ENCODE peak calls at places on chromosomes 13 and 19, in four cellular contexts. R, O, X and B are unnamed samples. For H3K4me1 and H3K9me3, the result is how much of the 10 kb centered on the place peaks cover.

GRCh38 chr19:46288896-46289588 is 7.8 kb upstream of the HIF3A start:
- DNase-seq in R (no peak), O (no peak), X (no peak), B (no peak)

GRCh38 chr13:56166864-56167263 is 973.9 kb upstream of the PRR20A start:
- DNase-seq in R (no peak), O (no peak), X (no peak), B (no peak)

GRCh38 chr19:12194827-12195500 is 32.1 kb downstream of the ZNF136 start:
- DNase-seq in R (peak), O (peak), X (peak), B (peak)

GRCh38 chr13:26254583-26255102 is 714 bp downstream of the CDK8 start:
- DNase-seq in R (peak), O (peak), X (peak), B (no peak)

GRCh38 chr13:32947886-32948285 is 68.3 kb upstream of the KL start:
- DNase-seq in R (no peak), O (no peak), X (no peak), B (no peak)

GRCh38 chr13:47794963-47795362 is 206.1 kb downstream of the SUCLA2 start:
- DNase-seq in R (no peak), O (no peak), X (no peak), B (no peak)

GRCh38 chr13:111460548-111461444 is 140.4 kb downstream of the TEX29 start:
- DNase-seq in R (no peak), O (no peak), X (no peak), B (no peak)

GRCh38 chr13:44622259-44622658 is 46.1 kb upstream of the TSC22D1 start:
- DNase-seq in R (no peak), O (no peak), X (no peak), B (no peak)

GRCh38 chr19:29001006-29001921 is 211.7 kb downstream of the UQCRFS1 start:
- DNase-seq in R (no peak), O (no peak), X (no peak), B (no peak)

GRCh38 chr19:3788991-3789778 is 3.0 kb upstream of the MATK start:
- DNase-seq in R (no peak), O (no peak), X (no peak), B (no peak)

GRCh38 chr13:99220199-99220931 is 19.7 kb downstream of the UBAC2 start:
- DNase-seq in R (no peak), O (no peak), X (no peak), B (no peak)

GRCh38 chr13:46168341-46168740 is 13.6 kb downstream of the LCP1 start:
- DNase-seq in R (no peak), O (peak), X (no peak), B (no peak)

GRCh38 chr13:103625194-103625593 is 559.0 kb upstream of the SLC10A2 start:
- DNase-seq in R (no peak), O (no peak), X (no peak), B (no peak)

GRCh38 chr19:42626181-42626580 is 31.5 kb upstream of the CEACAM8 start:
- DNase-seq in R (no peak), O (no peak), X (no peak), B (no peak)

GRCh38 chr19:12543855-12544254 is 7.4 kb downstream of the ZNF564 start:
- DNase-seq in R (no peak), O (no peak), X (no peak), B (no peak)

GRCh38 chr13:59356607-59357006 is 807.1 kb downstream of the DIAPH3 start:
- DNase-seq in R (no peak), O (peak), X (peak), B (no peak)

GRCh38 chr13:25945596-25945995 is 106.2 kb downstream of the SHISA2 start:
- DNase-seq in R (no peak), O (no peak), X (no peak), B (no peak)

GRCh38 chr19:38070573-38070972 is 153.4 kb downstream of the DPF1 start:
- DNase-seq in R (no peak), O (no peak), X (no peak), B (no peak)

GRCh38 chr19:45443462-45444317 is 20.0 kb upstream of the ERCC1 start:
- DNase-seq in R (peak), O (peak), X (peak), B (peak)

GRCh38 chr13:31794452-31794851 is 55.1 kb downstream of the RXFP2 start:
- DNase-seq in R (no peak), O (no peak), X (peak), B (no peak)

GRCh38 chr13:67408823-67409222 is 178.7 kb upstream of the PCDH9 start:
- DNase-seq in R (no peak), O (peak), X (no peak), B (no peak)

GRCh38 chr13:48600374-48601364 is 53.1 kb upstream of the CYSLTR2 start:
- DNase-seq in R (no peak), O (no peak), X (no peak), B (peak)

GRCh38 chr19:29810504-29810871 is 1.3 kb upstream of the CCNE1 start:
- DNase-seq in R (no peak), O (peak), X (no peak), B (no peak)

GRCh38 chr13:30824651-30825050 is 81.4 kb upstream of the MEDAG start:
- DNase-seq in R (no peak), O (no peak), X (no peak), B (no peak)

GRCh38 chr13:28558567-28558966 is 63.6 kb upstream of the FLT1 start:
- DNase-seq in R (no peak), O (no peak), X (no peak), B (no peak)

GRCh38 chr13:26517931-26518330 is 39.6 kb upstream of the WASF3 start:
- DNase-seq in R (no peak), O (no peak), X (no peak), B (no peak)

GRCh38 chr13:43544011-43544410 is 242.8 kb downstream of the ENOX1 start:
- DNase-seq in R (no peak), O (no peak), X (no peak), B (no peak)

GRCh38 chr13:29934531-29935308 is 84.3 kb upstream of the UBL3 start:
- DNase-seq in R (no peak), O (no peak), X (no peak), B (no peak)

GRCh38 chr13:99658266-99658991 is 157.2 kb downstream of the TM9SF2 start:
- DNase-seq in R (no peak), O (peak), X (peak), B (peak)

GRCh38 chr13:110593430-110594130 is 21.8 kb upstream of the NAXD start:
- DNase-seq in R (no peak), O (no peak), X (no peak), B (no peak)

GRCh38 chr19:41198559-41198958 is 5.5 kb downstream of the CYP2S1 start:
- DNase-seq in R (no peak), O (no peak), X (no peak), B (no peak)

GRCh38 chr13:35179920-35180663 is 238.0 kb downstream of the NBEA start:
- DNase-seq in R (no peak), O (no peak), X (no peak), B (no peak)

GRCh38 chr19:11197291-11198174 is at the start of gene KANK2:
- DNase-seq in R (no peak), O (peak), X (peak), B (peak)

GRCh38 chr13:53848546-53848945 is 819.9 kb downstream of the OLFM4 start:
- DNase-seq in R (no peak), O (no peak), X (no peak), B (no peak)

GRCh38 chr13:27174766-27175455 is 3.3 kb upstream of the USP12 start:
- DNase-seq in R (no peak), O (no peak), X (no peak), B (no peak)

GRCh38 chr19:46435009-46435408 is 6.3 kb upstream of the PNMA8C start:
- DNase-seq in R (no peak), O (no peak), X (no peak), B (no peak)

GRCh38 chr19:5024282-5024681 is 55.4 kb downstream of the KDM4B start:
- DNase-seq in R (no peak), O (no peak), X (peak), B (no peak)

GRCh38 chr19:5026706-5027273 is 57.9 kb downstream of the KDM4B start:
- DNase-seq in R (no peak), O (no peak), X (no peak), B (no peak)

GRCh38 chr19:5023128-5023571 is 54.2 kb downstream of the KDM4B start:
- DNase-seq in R (no peak), O (no peak), X (peak), B (no peak)

GRCh38 chr19:5022066-5022860 is 53.4 kb downstream of the KDM4B start:
- DNase-seq in R (no peak), O (no peak), X (no peak), B (no peak)

DNA sequence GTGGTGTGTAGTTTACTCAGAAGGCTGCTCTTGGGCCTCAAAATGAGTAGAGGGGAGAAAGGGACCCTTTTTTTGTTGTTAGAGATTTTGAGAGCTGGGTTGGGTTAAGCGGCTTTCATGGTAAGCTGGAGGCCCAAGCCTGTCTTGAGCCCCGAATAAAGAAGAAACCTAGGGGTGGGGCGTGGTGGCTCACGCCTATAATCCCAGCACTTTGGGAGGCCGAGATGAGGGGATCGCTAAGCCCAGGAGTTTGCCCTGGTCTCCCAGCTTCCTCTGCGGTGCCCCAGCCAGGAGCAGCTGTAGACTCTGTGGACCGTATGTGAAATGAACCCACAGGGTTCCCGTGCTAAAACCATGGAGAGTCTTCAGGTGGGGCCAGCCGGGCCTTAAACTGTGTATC is 56.1 kb downstream of the KDM4B start:
- DNase-seq in R (no peak), O (no peak), X (no peak), B (no peak)
- H3K4me1 ChIP-seq in R (under half), O (under half), X (under half), B (half or more)

GRCh38 chr19:55179570-55180484 is at the start of gene SYT5:
- DNase-seq in R (no peak), O (no peak), X (no peak), B (no peak)

GRCh38 chr19:55178781-55179569 is 1.1 kb downstream of the SYT5 start:
- DNase-seq in R (no peak), O (peak), X (peak), B (no peak)

GRCh38 chr19:55186080-55186479 is 6.0 kb upstream of the SYT5 start:
- DNase-seq in R (no peak), O (no peak), X (no peak), B (no peak)

GRCh38 chr19:55176116-55176515 is 4.0 kb downstream of the SYT5 start:
- DNase-seq in R (no peak), O (no peak), X (no peak), B (no peak)

DNA sequence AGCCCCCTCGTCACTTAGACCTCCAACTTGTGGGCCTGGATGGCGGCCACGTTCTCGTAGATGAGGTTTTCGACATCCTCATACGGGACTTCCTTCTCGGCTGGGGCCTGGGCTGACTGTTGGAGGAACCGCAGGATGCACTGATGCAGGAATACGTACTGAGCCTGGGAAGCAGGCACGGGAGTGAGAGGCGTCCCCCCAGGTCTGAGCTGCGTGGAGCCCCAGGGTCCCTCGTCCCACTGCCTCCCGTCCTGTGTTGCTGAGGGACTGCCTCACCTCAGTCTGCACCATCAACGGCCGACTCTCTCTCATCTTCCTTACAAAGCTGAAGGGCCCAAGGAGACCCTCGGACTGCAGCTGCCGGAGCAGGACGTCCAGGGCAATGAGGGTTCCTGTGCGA is 1.7 kb upstream of the SYT5 start:
- DNase-seq in R (no peak), O (no peak), X (no peak), B (no peak)
- H3K27ac ChIP-seq in R (no peak), O (no peak), X (no peak), B (no peak)

GRCh38 chr19:8890260-8890659 is 58.1 kb downstream of the MBD3L1 start:
- DNase-seq in R (no peak), O (no peak), X (no peak), B (no peak)
- H3K9me3 ChIP-seq in R (under half), O (under half), X (under half), B (under half)

DNA sequence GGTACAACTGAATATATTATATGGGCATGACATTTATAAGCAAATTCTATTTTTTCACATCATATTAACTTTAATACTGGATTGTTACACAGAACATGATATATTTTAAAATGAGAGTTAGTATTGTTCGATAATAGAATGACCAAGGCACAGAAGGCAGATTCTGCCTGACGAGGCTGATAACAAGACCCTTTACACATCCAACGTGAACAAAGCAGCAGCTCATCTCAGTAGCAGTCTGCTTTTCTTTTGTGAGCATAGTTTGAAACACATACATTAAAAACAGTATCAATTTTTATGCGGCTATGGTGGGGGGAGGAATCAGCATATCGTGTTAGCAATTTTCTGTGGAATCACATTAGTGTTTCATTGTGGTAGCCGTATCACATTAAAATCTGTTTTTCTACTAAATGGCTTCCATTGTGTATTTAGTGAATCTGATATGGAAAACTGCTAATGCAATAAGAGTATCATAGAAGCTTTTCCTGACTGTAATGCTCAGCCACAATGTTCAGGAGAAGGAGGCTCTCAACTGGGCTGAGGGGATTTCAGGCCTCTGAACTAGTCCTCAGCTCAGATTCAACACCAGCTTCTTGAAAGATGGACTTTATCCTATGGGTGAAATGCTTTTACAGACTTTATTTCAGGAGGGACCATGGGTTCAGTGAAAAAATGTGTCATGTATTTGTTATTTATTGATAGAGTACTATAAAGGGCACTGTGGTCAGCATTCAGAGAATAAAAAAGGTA is 4.0 kb downstream of the SMAD9 start:
- DNase-seq in R (no peak), O (no peak), X (no peak), B (no peak)
- H3K4me1 ChIP-seq in R (under half), O (under half), X (under half), B (half or more)

GRCh38 chr19:56837492-56837891 is 3.0 kb downstream of the PEG3 start:
- DNase-seq in R (peak), O (peak), X (peak), B (no peak)
- H3K27ac ChIP-seq in R (peak), O (peak), X (peak), B (peak)

GRCh38 chr19:56834564-56835375 is 5.8 kb downstream of the PEG3 start:
- DNase-seq in R (no peak), O (no peak), X (no peak), B (no peak)

GRCh38 chr19:56832352-56832928 is 8.1 kb downstream of the PEG3 start:
- DNase-seq in R (no peak), O (no peak), X (no peak), B (no peak)

GRCh38 chr19:56827708-56828107 is 12.8 kb downstream of the PEG3 start:
- DNase-seq in R (no peak), O (no peak), X (no peak), B (no peak)

GRCh38 chr19:56829586-56829985 is 10.9 kb downstream of the PEG3 start:
- DNase-seq in R (no peak), O (no peak), X (no peak), B (no peak)

GRCh38 chr19:56831279-56831678 is 9.2 kb downstream of the PEG3 start:
- DNase-seq in R (no peak), O (no peak), X (no peak), B (no peak)
- H3K9me3 ChIP-seq in R (under half), O (under half), X (under half), B (under half)